ENCODE peak calls at places on chromosomes 12 and 14, in five cellular contexts. D is left ventricle myocardium inferior, M is thoracic aorta, E is fibroblast of lung, Y is lower leg skin. I is an unnamed sample.

GRCh38 chr12:90683871-90684270 is 271.1 kb downstream of the CCER1 start:
- DNase-seq in Y (no peak), M (no peak), E (peak), D (no peak), I (no peak)

GRCh38 chr12:57107456-57107855 is 3.7 kb downstream of the STAT6 start:
- DNase-seq in M (no peak), D (no peak), E (no peak), Y (no peak), I (no peak)

GRCh38 chr12:26187429-26187828 is 7.9 kb upstream of the SSPN start:
- DNase-seq in D (no peak), M (no peak), E (no peak), Y (no peak), I (no peak)

GRCh38 chr12:89769483-89769818 is 60.8 kb upstream of the ATP2B1 start:
- DNase-seq in D (no peak), Y (no peak), E (no peak), M (no peak), I (no peak)

GRCh38 chr12:56644654-56645053 is 1.1 kb downstream of the ATP5F1B start:
- DNase-seq in M (no peak), D (no peak), Y (no peak), E (peak), I (no peak)

GRCh38 chr12:12927211-12928079 is 24.5 kb downstream of the GPRC5D start:
- DNase-seq in E (peak), M (no peak), Y (no peak), D (peak), I (peak)

GRCh38 chr12:121404734-121405133 is 4.8 kb downstream of the RNF34 start:
- DNase-seq in E (peak), Y (no peak), M (no peak), D (no peak), I (no peak)

GRCh38 chr12:29578070-29578469 is 80.6 kb upstream of the OVCH1 start:
- DNase-seq in E (peak), D (no peak), Y (no peak), M (no peak), I (no peak)

GRCh38 chr14:64507376-64508156 is 3.0 kb downstream of the ZBTB1 start:
- DNase-seq in M (no peak), D (no peak), E (peak), Y (no peak), I (no peak)

GRCh38 chr12:58925733-58926113 is 5.4 kb upstream of the LRIG3 start:
- DNase-seq in Y (no peak), M (no peak), D (no peak), E (no peak), I (no peak)

GRCh38 chr12:65882504-65882903 is 58.2 kb downstream of the HMGA2 start:
- DNase-seq in M (no peak), Y (no peak), E (peak), D (no peak), I (no peak)

GRCh38 chr14:75647650-75648049 is 13.0 kb downstream of the ERG28 start:
- DNase-seq in M (no peak), E (peak), D (no peak), Y (no peak), I (no peak)

GRCh38 chr12:6807170-6807569 is 14.5 kb upstream of the GPR162 start:
- DNase-seq in M (no peak), Y (no peak), E (no peak), D (no peak), I (no peak)

GRCh38 chr12:76158518-76159321 is 74.2 kb upstream of the NAP1L1 start:
- DNase-seq in E (peak), D (no peak), Y (peak), M (no peak), I (no peak)

GRCh38 chr12:66409195-66409871 is 107.0 kb downstream of the HELB start:
- DNase-seq in D (no peak), E (peak), M (no peak), Y (no peak), I (no peak)

GRCh38 chr14:85010186-85010585 is 519.8 kb upstream of the FLRT2 start:
- DNase-seq in D (no peak), M (no peak), E (no peak), Y (no peak), I (no peak)

GRCh38 chr12:28506271-28506670 is 316.0 kb downstream of the CCDC91 start:
- DNase-seq in E (no peak), M (no peak), D (no peak), Y (no peak), I (no peak)

GRCh38 chr12:118359541-118359915 is 13.2 kb downstream of the TAOK3 start:
- DNase-seq in Y (no peak), M (no peak), D (no peak), E (no peak), I (no peak)

GRCh38 chr14:70871863-70872677 is 35.2 kb upstream of the PCNX1 start:
- DNase-seq in E (no peak), D (no peak), M (no peak), Y (no peak), I (no peak)
- H3K4me3 ChIP-seq in E (no peak), D (no peak), M (no peak), Y (no peak), I (no peak)

DNA sequence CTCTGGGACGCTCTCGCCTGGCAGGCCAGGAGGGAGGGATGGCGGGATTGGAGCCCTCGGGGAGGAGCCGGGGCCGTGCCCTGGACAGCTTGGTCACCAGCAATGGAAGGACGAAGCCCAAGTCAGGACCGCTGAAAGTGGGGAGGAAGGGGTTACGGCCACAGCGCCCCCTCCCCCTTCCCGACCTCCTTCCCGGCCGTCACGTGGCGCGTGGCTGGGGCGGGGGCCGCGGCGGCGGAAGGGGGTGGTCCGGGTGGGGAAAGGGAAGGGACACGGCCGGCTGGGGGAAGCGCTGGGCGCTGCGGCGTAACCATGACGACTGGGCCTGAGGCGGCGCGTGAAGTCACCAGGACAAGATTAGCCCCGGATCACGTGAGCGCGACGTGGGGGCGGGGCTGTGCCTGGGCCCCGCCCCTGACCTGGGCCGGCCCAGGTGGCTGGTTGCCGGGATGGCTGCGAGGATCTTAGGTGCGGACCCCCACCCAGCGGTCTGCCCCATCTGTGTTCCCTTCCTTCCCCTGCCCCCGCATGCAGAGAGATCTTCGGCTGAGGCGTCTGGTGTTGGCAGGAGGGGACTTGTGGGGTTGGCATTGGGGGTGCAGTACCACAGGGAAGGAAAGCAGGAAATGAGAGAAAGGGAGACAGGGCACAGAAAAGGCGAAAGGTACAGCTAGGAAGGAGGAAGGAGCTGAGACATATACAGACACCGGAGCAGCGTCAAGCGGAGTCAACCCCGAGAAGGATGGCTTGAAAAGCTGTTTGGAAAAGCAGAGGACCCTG is 6.2 kb downstream of the MAP3K12 start:
- DNase-seq in D (peak), E (peak), M (peak), Y (peak), I (peak)
- TF ChIP-seq CTCF in D (no peak), E (no peak), M (no peak), Y (no peak), I (no peak)

GRCh38 chr12:129152291-129153075 is 299.2 kb downstream of the GLT1D1 start:
- DNase-seq in E (no peak), D (no peak), Y (no peak), M (no peak), I (no peak)

GRCh38 chr12:129145381-129145780 is 292.1 kb downstream of the GLT1D1 start:
- DNase-seq in M (no peak), D (no peak), Y (no peak), E (no peak), I (no peak)

GRCh38 chr12:129150721-129151120 is 297.4 kb downstream of the GLT1D1 start:
- DNase-seq in M (no peak), Y (no peak), E (no peak), D (no peak), I (no peak)
- H3K4me3 ChIP-seq in M (no peak), Y (no peak), E (no peak), D (no peak), I (no peak)

GRCh38 chr12:127929172-127929571 is 337.8 kb upstream of the TMEM132C start:
- DNase-seq in E (no peak), M (no peak), D (no peak), Y (no peak), I (no peak)

GRCh38 chr12:127928178-127928577 is 338.8 kb upstream of the TMEM132C start:
- DNase-seq in Y (no peak), M (no peak), D (no peak), E (no peak), I (no peak)

GRCh38 chr12:127928615-127929014 is 338.4 kb upstream of the TMEM132C start:
- DNase-seq in M (no peak), D (no peak), Y (no peak), E (no peak), I (no peak)

GRCh38 chr12:127923501-127923900 is 343.5 kb upstream of the TMEM132C start:
- DNase-seq in Y (no peak), M (no peak), D (no peak), E (no peak), I (no peak)

GRCh38 chr12:127926004-127926403 is 341.0 kb upstream of the TMEM132C start:
- DNase-seq in E (no peak), M (no peak), Y (no peak), D (no peak), I (no peak)
- TF ChIP-seq CTCF in E (peak), M (peak), Y (no peak), D (peak), I (peak)

GRCh38 chr14:102547067-102547466 is 37.5 kb upstream of the ANKRD9 start:
- DNase-seq in E (no peak), M (no peak), Y (no peak), D (no peak), I (no peak)

GRCh38 chr14:102544034-102544744 is 34.6 kb upstream of the ANKRD9 start:
- DNase-seq in E (no peak), D (no peak), Y (no peak), M (no peak), I (no peak)

GRCh38 chr14:102541771-102542170 is 32.2 kb upstream of the ANKRD9 start:
- DNase-seq in E (no peak), D (no peak), M (no peak), Y (no peak), I (no peak)

GRCh38 chr14:102545461-102546265 is 36.1 kb upstream of the ANKRD9 start:
- DNase-seq in D (no peak), M (no peak), E (peak), Y (no peak), I (no peak)

GRCh38 chr14:102544745-102545460 is 35.3 kb upstream of the ANKRD9 start:
- DNase-seq in M (no peak), Y (no peak), E (no peak), D (no peak), I (peak)
- H3K4me3 ChIP-seq in M (peak), Y (no peak), E (no peak), D (peak), I (peak)

DNA sequence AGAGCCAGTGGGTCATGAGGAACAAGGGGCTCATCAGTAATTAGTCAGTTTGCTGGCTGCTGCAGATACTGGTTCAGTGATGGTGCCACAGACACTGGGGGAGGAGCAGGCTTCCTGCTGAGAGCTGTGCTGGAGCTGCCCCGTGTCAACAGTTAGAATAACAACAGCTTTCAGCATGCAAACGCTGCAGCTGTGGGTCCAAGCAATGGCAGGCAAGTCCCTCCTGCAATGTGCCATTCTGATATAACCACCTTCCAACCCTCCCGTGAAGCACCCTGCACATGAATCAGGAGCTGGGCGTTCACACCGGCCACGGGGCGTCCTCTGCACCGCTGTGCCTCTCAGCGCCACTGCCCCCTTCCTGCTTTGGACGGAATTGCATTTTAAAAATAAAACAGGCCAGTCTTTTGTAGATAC is 258.4 kb upstream of the SFSWAP start:
- DNase-seq in D (no peak), E (no peak), M (no peak), Y (no peak), I (no peak)
- TF ChIP-seq CTCF in D (peak), E (no peak), M (no peak), Y (no peak), I (peak)

GRCh38 chr12:110123861-110124183 is 335 bp upstream of the IFT81 start:
- DNase-seq in D (no peak), M (no peak), E (no peak), Y (no peak), I (no peak)
- H3K4me3 ChIP-seq in D (no peak), M (peak), E (no peak), Y (no peak), I (no peak)

GRCh38 chr14:50531595-50532501 is 521 bp downstream of the MAP4K5 start:
- DNase-seq in Y (peak), D (peak), M (peak), E (peak), I (peak)
- TF ChIP-seq CTCF in Y (no peak), D (no peak), M (no peak), E (no peak), I (no peak)

DNA sequence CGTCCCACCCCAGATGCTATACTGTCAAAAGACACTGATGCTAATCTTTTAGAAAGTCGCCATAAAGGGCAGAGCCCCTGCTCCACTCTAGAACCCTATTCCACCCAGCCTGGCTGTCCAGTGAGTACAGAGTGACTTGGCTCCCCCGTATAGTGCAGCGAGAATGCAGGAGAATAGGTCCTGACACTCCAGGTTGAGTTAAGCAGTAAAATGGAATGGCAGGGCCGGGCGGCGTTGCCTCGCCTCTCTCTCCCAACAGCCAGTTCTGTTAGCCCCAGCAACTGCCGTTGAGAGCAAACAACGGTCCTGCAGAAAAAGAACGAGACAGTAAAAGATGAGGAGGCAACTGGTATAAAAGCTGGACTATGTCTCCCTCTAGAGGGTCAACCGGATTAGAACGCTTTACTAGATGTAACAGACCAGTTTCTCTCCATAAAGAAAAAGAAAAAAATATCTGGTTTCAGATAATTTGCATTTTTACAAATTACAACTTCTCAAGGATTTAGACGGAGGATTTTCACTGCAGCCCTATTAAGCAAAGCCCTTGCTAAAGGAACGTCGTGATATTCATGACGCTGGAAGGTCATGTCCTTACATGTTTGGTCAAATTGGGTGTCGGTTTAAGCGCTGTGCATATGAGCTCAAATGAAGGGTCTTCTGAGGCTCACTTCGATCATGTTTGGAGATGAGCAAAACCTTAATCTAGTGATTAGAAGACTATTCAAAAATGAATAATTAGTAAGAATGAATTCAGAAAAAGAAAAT is 67.5 kb upstream of the USP15 start:
- DNase-seq in Y (peak), E (peak), M (no peak), D (peak), I (peak)
- H3K4me3 ChIP-seq in Y (no peak), E (no peak), M (peak), D (peak), I (peak)